ENCODE peak calls at places on chromosomes 7 and 10, in four cellular contexts. One of them, this sample, is unnamed.

GRCh38 chr10:113736576-113736975 is 14.9 kb upstream of the PLEKHS1 start:
- DNase-seq in IMR-90: no peak
- DNase-seq in K562: no peak
- DNase-seq in GM12878: no peak
- DNase-seq in this sample: no peak

GRCh38 chr10:46231087-46231486 is 55.7 kb upstream of the ANTXRL start:
- DNase-seq in IMR-90: no peak
- DNase-seq in K562: no peak
- DNase-seq in GM12878: no peak
- DNase-seq in this sample: no peak

GRCh38 chr10:8323443-8324054 is 269.1 kb downstream of the GATA3 start:
- DNase-seq in IMR-90: no peak
- DNase-seq in K562: no peak
- DNase-seq in GM12878: no peak
- DNase-seq in this sample: no peak

GRCh38 chr7:23477962-23478866 is 7.9 kb upstream of the IGF2BP3 start:
- DNase-seq in IMR-90: no peak
- DNase-seq in K562: no peak
- DNase-seq in GM12878: no peak
- DNase-seq in this sample: no peak

GRCh38 chr10:102413053-102413705 is 5.4 kb downstream of the PSD start:
- DNase-seq in IMR-90: no peak
- DNase-seq in K562: peak
- DNase-seq in GM12878: no peak
- DNase-seq in this sample: peak

GRCh38 chr7:145884716-145885514 is 231.7 kb upstream of the CNTNAP2 start:
- DNase-seq in IMR-90: no peak
- DNase-seq in K562: no peak
- DNase-seq in GM12878: no peak
- DNase-seq in this sample: no peak

GRCh38 chr10:98745645-98746044 is 298.9 kb upstream of the HPS1 start:
- DNase-seq in IMR-90: no peak
- DNase-seq in K562: no peak
- DNase-seq in GM12878: no peak
- DNase-seq in this sample: no peak

GRCh38 chr7:26065652-26066051 is 86.3 kb upstream of the NFE2L3 start:
- DNase-seq in IMR-90: no peak
- DNase-seq in K562: no peak
- DNase-seq in GM12878: no peak
- DNase-seq in this sample: no peak

GRCh38 chr10:201328-201771 is 66.1 kb downstream of the ZMYND11 start:
- DNase-seq in IMR-90: peak
- DNase-seq in K562: no peak
- DNase-seq in GM12878: no peak
- DNase-seq in this sample: no peak

GRCh38 chr10:130792096-130792845 is 519.2 kb downstream of the TCERG1L start:
- DNase-seq in IMR-90: no peak
- DNase-seq in K562: no peak
- DNase-seq in GM12878: no peak
- DNase-seq in this sample: no peak

GRCh38 chr10:102630663-102631062 is 13.6 kb upstream of the TRIM8 start:
- DNase-seq in IMR-90: no peak
- DNase-seq in K562: no peak
- DNase-seq in GM12878: no peak
- DNase-seq in this sample: no peak

GRCh38 chr10:99667108-99667751 is 7.9 kb downstream of the ENTPD7 start:
- DNase-seq in IMR-90: peak
- DNase-seq in K562: peak
- DNase-seq in GM12878: no peak
- DNase-seq in this sample: peak

GRCh38 chr7:69399038-69399800 is 199.1 kb upstream of the AUTS2 start:
- DNase-seq in IMR-90: no peak
- DNase-seq in K562: no peak
- DNase-seq in GM12878: no peak
- DNase-seq in this sample: no peak

GRCh38 chr7:55177589-55178261 is 158.9 kb downstream of the EGFR start:
- DNase-seq in IMR-90: no peak
- DNase-seq in K562: no peak
- DNase-seq in GM12878: no peak
- DNase-seq in this sample: no peak

GRCh38 chr10:114684085-114684821 is 26.2 kb upstream of the ABLIM1 start:
- DNase-seq in IMR-90: peak
- DNase-seq in K562: no peak
- DNase-seq in GM12878: no peak
- DNase-seq in this sample: peak

GRCh38 chr10:52216852-52217251 is 97.2 kb upstream of the DKK1 start:
- DNase-seq in IMR-90: peak
- DNase-seq in K562: no peak
- DNase-seq in GM12878: peak
- DNase-seq in this sample: no peak

GRCh38 chr7:154929006-154929726 is 73.8 kb downstream of the PAXIP1 start:
- DNase-seq in IMR-90: no peak
- DNase-seq in K562: no peak
- DNase-seq in GM12878: no peak
- DNase-seq in this sample: no peak

GRCh38 chr7:154931906-154932305 is 71.0 kb downstream of the PAXIP1 start:
- DNase-seq in IMR-90: peak
- DNase-seq in K562: no peak
- DNase-seq in GM12878: no peak
- DNase-seq in this sample: no peak

GRCh38 chr7:154927624-154928125 is 75.2 kb downstream of the PAXIP1 start:
- DNase-seq in IMR-90: peak
- DNase-seq in K562: peak
- DNase-seq in GM12878: peak
- DNase-seq in this sample: peak

DNA sequence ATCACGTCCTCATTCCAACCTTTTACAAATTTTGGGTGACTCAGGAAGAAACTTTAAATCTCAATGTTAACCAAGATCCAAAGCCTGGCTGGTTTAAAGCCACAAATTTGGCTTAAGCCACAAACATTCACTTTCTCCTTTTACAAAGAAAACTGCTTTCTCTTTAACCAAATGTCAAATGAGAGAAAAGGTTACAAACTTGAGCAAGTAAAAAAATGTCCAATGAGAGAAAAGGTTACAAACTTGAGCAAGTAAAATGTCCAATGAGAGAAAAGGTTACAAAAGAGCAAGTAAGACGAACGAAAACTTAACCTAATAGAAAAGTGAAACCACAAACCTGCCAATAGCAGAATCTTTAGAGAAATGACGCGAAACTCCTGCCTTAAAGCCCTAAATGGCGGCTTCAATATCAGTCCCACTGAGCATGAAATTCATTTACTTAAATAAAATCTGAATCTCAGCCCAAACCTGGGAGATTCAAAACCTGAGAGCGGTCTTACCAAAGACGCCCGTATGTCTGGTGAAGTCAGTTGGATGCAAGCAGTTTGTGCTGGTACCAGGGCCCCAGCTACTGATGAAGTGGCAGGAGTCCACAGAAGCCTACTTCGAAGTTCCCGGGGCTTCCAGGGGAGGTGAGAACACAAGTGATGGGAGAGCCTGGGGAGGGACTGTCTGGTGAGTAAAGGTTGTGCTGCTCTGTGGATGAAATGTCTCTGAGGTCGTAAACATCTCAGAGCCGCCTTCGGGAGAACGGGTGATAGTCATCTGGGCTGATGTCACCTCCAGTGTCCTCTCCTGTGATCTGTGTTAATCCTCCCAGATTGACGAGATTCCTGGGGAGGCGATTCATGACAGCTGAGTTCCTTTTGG is 74.6 kb downstream of the PAXIP1 start:
- DNase-seq in IMR-90: peak
- DNase-seq in K562: peak
- DNase-seq in GM12878: peak
- DNase-seq in this sample: peak
- TF ChIP-seq ELK1 in IMR-90: no peak
- TF ChIP-seq ELK1 in K562: no peak
- TF ChIP-seq ELK1 in GM12878: no peak
- TF ChIP-seq ELK1 in this sample: no peak

GRCh38 chr7:95394370-95394769 is 1.8 kb downstream of the PON3 start:
- DNase-seq in IMR-90: no peak
- DNase-seq in K562: no peak
- DNase-seq in GM12878: no peak
- DNase-seq in this sample: no peak

GRCh38 chr7:95397381-95397780 is 1.2 kb upstream of the PON3 start:
- DNase-seq in IMR-90: no peak
- DNase-seq in K562: no peak
- DNase-seq in GM12878: no peak
- DNase-seq in this sample: no peak

GRCh38 chr7:95395755-95396135 is 430 bp downstream of the PON3 start:
- DNase-seq in IMR-90: no peak
- DNase-seq in K562: no peak
- DNase-seq in GM12878: no peak
- DNase-seq in this sample: no peak

GRCh38 chr7:95398155-95398940 is 2.2 kb upstream of the PON3 start:
- DNase-seq in IMR-90: no peak
- DNase-seq in K562: no peak
- DNase-seq in GM12878: no peak
- DNase-seq in this sample: no peak

GRCh38 chr7:95396136-95397032 is at the start of gene PON3:
- DNase-seq in IMR-90: no peak
- DNase-seq in K562: peak
- DNase-seq in GM12878: no peak
- DNase-seq in this sample: peak
- TF ChIP-seq SMC3 in IMR-90: no peak
- TF ChIP-seq SMC3 in K562: peak
- TF ChIP-seq SMC3 in GM12878: no peak
- TF ChIP-seq SMC3 in this sample: peak

GRCh38 chr10:123636598-123637325 is 29.4 kb upstream of the GPR26 start:
- DNase-seq in IMR-90: no peak
- DNase-seq in K562: no peak
- DNase-seq in GM12878: no peak
- DNase-seq in this sample: no peak

GRCh38 chr10:123634221-123634620 is 31.9 kb upstream of the GPR26 start:
- DNase-seq in IMR-90: no peak
- DNase-seq in K562: no peak
- DNase-seq in GM12878: no peak
- DNase-seq in this sample: no peak

GRCh38 chr10:123635745-123636144 is 30.4 kb upstream of the GPR26 start:
- DNase-seq in IMR-90: no peak
- DNase-seq in K562: no peak
- DNase-seq in GM12878: no peak
- DNase-seq in this sample: no peak

GRCh38 chr10:123633636-123634035 is 32.5 kb upstream of the GPR26 start:
- DNase-seq in IMR-90: no peak
- DNase-seq in K562: no peak
- DNase-seq in GM12878: no peak
- DNase-seq in this sample: no peak

DNA sequence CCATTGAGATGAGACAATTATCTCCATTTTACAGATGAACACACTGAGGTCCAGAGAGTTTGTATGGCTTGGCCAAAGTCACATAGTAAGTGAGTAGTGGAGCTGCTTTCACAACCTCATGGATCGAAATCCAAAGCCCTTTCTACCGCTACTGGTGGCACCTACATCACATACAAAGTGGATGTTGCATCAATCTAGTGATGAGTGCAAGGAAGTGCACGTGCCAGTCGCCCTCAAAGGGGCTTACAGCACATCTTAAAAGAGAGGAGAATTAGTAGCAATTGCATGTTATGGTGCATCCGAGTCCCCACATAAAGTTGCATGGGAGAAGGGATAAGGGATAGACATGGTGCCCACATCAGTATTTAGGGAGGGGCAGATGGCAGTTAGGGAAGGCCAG is 31.0 kb upstream of the GPR26 start:
- DNase-seq in IMR-90: no peak
- DNase-seq in K562: no peak
- DNase-seq in GM12878: no peak
- DNase-seq in this sample: no peak
- TF ChIP-seq ELK1 in IMR-90: no peak
- TF ChIP-seq ELK1 in K562: no peak
- TF ChIP-seq ELK1 in GM12878: no peak
- TF ChIP-seq ELK1 in this sample: no peak

GRCh38 chr10:15052121-15052520 is 8.4 kb downstream of the OLAH start:
- DNase-seq in IMR-90: peak
- DNase-seq in K562: no peak
- DNase-seq in GM12878: no peak
- DNase-seq in this sample: no peak
- TF ChIP-seq SMC3 in IMR-90: no peak
- TF ChIP-seq SMC3 in K562: no peak
- TF ChIP-seq SMC3 in GM12878: no peak
- TF ChIP-seq SMC3 in this sample: no peak

DNA sequence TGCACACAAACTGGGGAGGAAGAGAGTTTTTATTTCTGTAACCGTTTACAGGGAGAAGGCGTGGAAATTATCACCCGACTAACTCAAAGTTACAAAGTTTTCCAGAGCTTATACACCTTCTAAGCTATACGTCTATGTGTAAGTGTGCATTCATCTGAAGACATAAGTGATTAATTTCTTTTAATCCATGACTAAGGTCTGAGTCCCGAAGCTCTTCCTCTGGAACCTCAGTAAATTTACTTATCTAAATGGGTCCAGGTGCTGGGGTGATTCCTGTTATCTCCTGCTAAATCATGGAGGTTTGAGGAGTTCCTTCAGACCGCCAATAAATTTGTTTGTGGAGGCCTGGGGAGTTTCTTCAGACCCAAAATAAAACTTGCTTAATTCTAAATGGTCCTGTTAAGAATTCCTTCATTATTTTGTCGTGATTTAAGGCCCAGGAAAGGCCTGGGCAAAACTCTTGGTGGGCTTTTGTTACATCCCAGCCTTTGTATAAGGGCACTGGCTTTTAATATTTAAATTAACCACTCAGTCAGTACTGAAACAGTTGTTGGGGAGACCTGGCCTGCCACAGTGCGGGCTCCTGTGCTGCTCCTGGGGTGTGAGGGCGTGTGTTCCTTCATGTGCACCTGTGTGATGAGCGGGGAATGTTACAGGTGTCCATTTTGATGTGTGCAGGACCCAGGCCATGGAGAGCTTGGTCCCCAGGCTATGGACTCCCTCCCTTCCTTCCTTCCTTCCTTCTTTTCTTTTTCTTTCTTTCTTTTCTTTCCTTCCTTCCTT is 5.8 kb upstream of the METTL27 start:
- DNase-seq in IMR-90: no peak
- DNase-seq in K562: no peak
- DNase-seq in GM12878: no peak
- DNase-seq in this sample: no peak
- TF ChIP-seq ELK1 in IMR-90: no peak
- TF ChIP-seq ELK1 in K562: no peak
- TF ChIP-seq ELK1 in GM12878: no peak
- TF ChIP-seq ELK1 in this sample: no peak